ENCODE peak calls at places on chromosomes 11 and 22, in nine cellular contexts. G is NCI-H187; H is left ventricle myocardium superior; F is HS-27A; O is activated naive CD8-positive, alpha-beta T cell treated with anti-CD3 and anti-CD28 coated beads, Interleukin-2, amount 10 ng/mL, durations not matched to agents 7 days and 5 days; P is NCI-H2081; E is amygdala; R is HTR-8/SVneo; T is NCI-H1930. N is an unnamed sample.

GRCh38 chr11:45833761-45834160 is 13.5 kb upstream of the CRY2 start:
- DNase-seq in G (no peak), H (no peak), F (no peak), O (no peak), P (no peak), E (no peak), R (no peak), T (no peak), N (no peak)

GRCh38 chr11:73257342-73258103 is 14.6 kb upstream of the P2RY6 start:
- DNase-seq in G (no peak), H (no peak), F (peak), O (no peak), P (no peak), E (no peak), R (peak), T (no peak), N (peak)

GRCh38 chr22:43289551-43289963 is 53.6 kb downstream of the SCUBE1 start:
- DNase-seq in G (no peak), H (peak), F (no peak), O (no peak), P (no peak), E (no peak), R (no peak), T (no peak), N (no peak)

GRCh38 chr22:17098379-17098819 is 13.6 kb downstream of the IL17RA start:
- DNase-seq in G (no peak), H (no peak), F (no peak), O (no peak), P (no peak), E (no peak), R (no peak), T (no peak), N (no peak)

GRCh38 chr11:14454861-14455632 is 44.6 kb downstream of the COPB1 start:
- DNase-seq in G (peak), H (no peak), F (peak), O (no peak), P (peak), E (no peak), R (peak), T (no peak), N (peak)

GRCh38 chr11:68430801-68431200 is 29.8 kb upstream of the PPP6R3 start:
- DNase-seq in G (no peak), H (no peak), F (no peak), O (no peak), P (no peak), E (no peak), R (no peak), T (no peak), N (no peak)

GRCh38 chr11:68437927-68438657 is 22.5 kb upstream of the PPP6R3 start:
- DNase-seq in G (no peak), H (no peak), F (no peak), O (no peak), P (no peak), E (no peak), R (no peak), T (no peak), N (no peak)

GRCh38 chr11:46729110-46730027 is 10.4 kb downstream of the F2 start:
- DNase-seq in G (no peak), H (no peak), F (no peak), O (no peak), P (no peak), E (no peak), R (no peak), T (no peak), N (no peak)

GRCh38 chr11:110435780-110436717 is 6.3 kb downstream of the FDX1 start:
- DNase-seq in G (no peak), H (no peak), F (no peak), O (no peak), P (no peak), E (no peak), R (no peak), T (no peak), N (no peak)

GRCh38 chr11:105960252-105961245 is 61.5 kb downstream of the MSANTD4 start:
- DNase-seq in G (peak), H (no peak), F (no peak), O (no peak), P (peak), E (no peak), R (no peak), T (no peak), N (no peak)

GRCh38 chr11:130213143-130213978 is 53.8 kb downstream of the ST14 start:
- DNase-seq in G (peak), H (peak), F (no peak), O (peak), P (peak), E (no peak), R (peak), T (peak), N (no peak)

GRCh38 chr22:20116376-20116950 is 559 bp downstream of the RANBP1 start:
- DNase-seq in G (no peak), H (peak), F (no peak), O (no peak), P (no peak), E (no peak), R (no peak), T (no peak), N (no peak)

GRCh38 chr11:112320668-112321067 is 60.0 kb upstream of the PLET1 start:
- DNase-seq in G (no peak), H (peak), F (peak), O (no peak), P (no peak), E (no peak), R (peak), T (no peak), N (peak)

N was measured in astrocyte of the cerebellum.